ENCODE peak calls at places on chromosomes 6 and 20, in six cellular contexts. C is BE2C, D is foreskin fibroblast, B is WERI-Rb-1, Q is neural progenitor cell, R is LNCaP clone FGC. M is an unnamed sample.

GRCh38 chr6:163635731-163636344 is 221.3 kb downstream of the QKI start:
- DNase-seq in C (no peak), D (no peak), B (no peak), Q (no peak), R (no peak), M (no peak)

GRCh38 chr6:158262755-158263154 is 49.5 kb upstream of the TULP4 start:
- DNase-seq in C (no peak), D (peak), B (no peak), Q (no peak), R (no peak), M (no peak)

GRCh38 chr20:47620808-47621805 is 119.4 kb downstream of the NCOA3 start:
- DNase-seq in C (peak), D (peak), B (no peak), Q (peak), R (peak), M (no peak)

GRCh38 chr6:37554480-37554819 is 54.8 kb upstream of the CCDC167 start:
- DNase-seq in C (no peak), D (no peak), B (no peak), Q (no peak), R (no peak), M (no peak)

GRCh38 chr6:10412165-10412947 is 2.5 kb downstream of the TFAP2A start:
- DNase-seq in C (no peak), D (peak), B (no peak), Q (peak), R (no peak), M (no peak)

GRCh38 chr6:26472549-26473245 is 14.9 kb downstream of the BTN2A1 start:
- DNase-seq in C (no peak), D (no peak), B (no peak), Q (no peak), R (no peak), M (no peak)

GRCh38 chr6:131828080-131828479 is 20.3 kb downstream of the ENPP1 start:
- DNase-seq in C (no peak), D (peak), B (no peak), Q (no peak), R (no peak), M (no peak)

GRCh38 chr6:138318741-138319375 is 58.8 kb upstream of the SMIM28 start:
- DNase-seq in C (no peak), D (no peak), B (no peak), Q (no peak), R (no peak), M (no peak)

GRCh38 chr6:168513766-168514165 is 72.8 kb downstream of the SMOC2 start:
- DNase-seq in C (no peak), D (no peak), B (no peak), Q (no peak), R (no peak), M (no peak)

GRCh38 chr6:139030539-139030938 is 2.0 kb downstream of the ABRACL start:
- DNase-seq in C (no peak), D (no peak), B (no peak), Q (no peak), R (no peak), M (no peak)

GRCh38 chr6:121055572-121056163 is 278.6 kb downstream of the TBC1D32 start:
- DNase-seq in C (no peak), D (peak), B (no peak), Q (peak), R (peak), M (peak)
- TF ChIP-seq CTCF in C (peak), D (peak), B (peak), Q (peak), R (peak), M (peak)

GRCh38 chr6:111591370-111591900 is 14.2 kb downstream of the TRAF3IP2 start:
- DNase-seq in C (peak), D (peak), B (no peak), Q (no peak), R (peak), M (no peak)
- TF ChIP-seq CTCF in C (no peak), D (no peak), B (no peak), Q (no peak), R (no peak), M (no peak)

GRCh38 chr6:51398793-51399192 is 580.1 kb downstream of the TFAP2B start:
- DNase-seq in C (no peak), D (no peak), B (no peak), Q (no peak), R (no peak), M (no peak)
- TF ChIP-seq CTCF in C (no peak), D (no peak), B (no peak), Q (no peak), R (peak), M (no peak)

GRCh38 chr20:17680836-17681740 is 954 bp downstream of the RRBP1 start:
- DNase-seq in C (peak), D (peak), B (peak), Q (peak), R (no peak), M (peak)

GRCh38 chr20:17680128-17680835 is 1.8 kb downstream of the RRBP1 start:
- DNase-seq in C (no peak), D (peak), B (peak), Q (peak), R (no peak), M (peak)

GRCh38 chr20:17682889-17683198 is 802 bp upstream of the RRBP1 start:
- DNase-seq in C (no peak), D (no peak), B (no peak), Q (no peak), R (no peak), M (no peak)

GRCh38 chr20:17682103-17682888 is at the start of gene RRBP1:
- DNase-seq in C (peak), D (peak), B (peak), Q (peak), R (peak), M (peak)

GRCh38 chr20:17681741-17682102 is 320 bp downstream of the RRBP1 start:
- DNase-seq in C (peak), D (no peak), B (no peak), Q (no peak), R (no peak), M (no peak)
- TF ChIP-seq CTCF in C (no peak), D (no peak), B (no peak), Q (no peak), R (no peak), M (no peak)

GRCh38 chr20:16671753-16672152 is 58.1 kb upstream of the SNRPB2 start:
- DNase-seq in C (no peak), D (no peak), B (no peak), Q (no peak), R (no peak), M (no peak)

GRCh38 chr20:16664031-16664430 is 65.8 kb upstream of the SNRPB2 start:
- DNase-seq in C (no peak), D (no peak), B (peak), Q (no peak), R (no peak), M (no peak)

GRCh38 chr20:16661738-16662137 is 68.1 kb upstream of the SNRPB2 start:
- DNase-seq in C (no peak), D (no peak), B (no peak), Q (no peak), R (no peak), M (no peak)

GRCh38 chr20:16662462-16662861 is 67.4 kb upstream of the SNRPB2 start:
- DNase-seq in C (no peak), D (no peak), B (no peak), Q (no peak), R (no peak), M (no peak)

GRCh38 chr20:16666272-16666671 is 63.6 kb upstream of the SNRPB2 start:
- DNase-seq in C (no peak), D (no peak), B (no peak), Q (no peak), R (no peak), M (no peak)
- TF ChIP-seq CTCF in C (peak), D (no peak), B (no peak), Q (peak), R (peak), M (peak)

GRCh38 chr20:45470939-45471338 is 1.4 kb downstream of the WFDC2 start:
- DNase-seq in C (no peak), D (peak), B (no peak), Q (peak), R (no peak), M (no peak)
- TF ChIP-seq CTCF in C (peak), D (no peak), B (no peak), Q (peak), R (no peak), M (no peak)

DNA sequence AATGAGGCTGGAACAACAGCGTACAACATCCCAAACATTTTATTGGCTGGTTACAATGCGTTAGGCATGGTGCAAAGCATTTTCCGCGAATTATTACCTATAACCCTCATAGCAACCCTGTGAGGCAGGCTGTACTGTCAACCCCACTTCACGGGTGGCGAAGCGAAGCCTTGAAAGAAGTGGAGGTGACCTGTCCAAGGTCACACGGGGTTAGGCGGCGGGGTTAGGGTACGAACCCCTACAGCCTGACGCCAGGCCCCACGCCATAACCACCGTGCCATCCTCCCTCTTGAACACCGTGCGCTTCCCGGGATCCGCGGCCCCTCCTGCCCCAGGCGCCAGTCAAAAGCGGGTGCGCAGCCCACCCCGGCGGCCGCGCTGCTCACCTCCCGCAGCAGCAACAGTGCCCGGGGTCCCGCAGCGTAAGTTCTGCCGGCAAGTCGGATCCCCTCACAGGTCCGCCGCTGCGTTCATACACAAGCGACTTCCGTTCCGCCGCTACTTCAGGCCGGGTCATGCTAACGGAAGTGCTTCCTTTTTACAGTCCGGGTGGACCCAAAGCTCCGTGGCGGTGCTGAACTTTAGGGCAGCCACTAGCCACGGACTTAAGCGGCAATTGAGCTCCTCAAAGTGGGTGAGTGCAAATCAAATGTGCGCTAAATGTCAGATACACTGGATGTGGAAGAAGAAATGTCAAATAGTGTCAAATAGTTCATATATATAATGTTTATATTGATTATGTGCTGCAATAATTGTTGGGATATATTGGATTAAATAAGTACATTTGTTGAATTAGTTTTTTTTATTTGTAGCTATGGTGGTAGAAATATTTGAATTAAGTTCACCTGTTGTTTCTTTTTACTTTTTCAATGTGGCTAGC is at the start of gene CDK5RAP1:
- DNase-seq in C (peak), D (peak), B (peak), Q (peak), R (peak), M (peak)
- TF ChIP-seq CTCF in C (no peak), D (no peak), B (no peak), Q (no peak), R (no peak), M (no peak)

M was measured in endothelial cell.